ENCODE peak calls at places on chromosome X, in ten cellular contexts. E is BJ; O is activated T-helper 1 cell treated with anti-CD3 and anti-CD28 coated beads, Interleukin-2, amount 50 U/mL, for 16 hours; H is HEK293T; X is effector CD8-positive, alpha-beta T cell; L is NCI-H2029; I is nephron progenitor cell; P is AG08395; V is ELR; Z is fibroblast of lung. N is an unnamed sample.

GRCh38 chrX:133559909-133560308 is 144.6 kb upstream of the GPC4 start:
- DNase-seq in X (no peak), Z (no peak), I (no peak), O (no peak), H (no peak), L (no peak), V (no peak), E (no peak), P (no peak), N (no peak)

GRCh38 chrX:53421125-53421524 is 1.3 kb downstream of the SMC1A start:
- DNase-seq in V (peak; percentile 7), H (no peak), P (no peak), E (no peak), L (no peak), X (no peak), Z (no peak), O (no peak), I (no peak), N (no peak)

GRCh38 chrX:1593286-1594271 is 2.2 kb downstream of the AKAP17A start:
- DNase-seq in P (no peak), L (no peak), H (no peak), Z (no peak), E (no peak), V (no peak), I (no peak), O (no peak), X (no peak), N (no peak)

GRCh38 chrX:153353416-153353815 is 19.5 kb downstream of the ZNF275 start:
- DNase-seq in O (no peak), I (no peak), E (no peak), V (no peak), X (no peak), L (peak; percentile 63), P (no peak), H (peak; percentile 30), Z (no peak), N (no peak)

GRCh38 chrX:65610040-65610439 is 57.4 kb upstream of the MSN start:
- DNase-seq in P (no peak), Z (no peak), E (no peak), H (no peak), I (no peak), O (no peak), X (no peak), V (no peak), L (no peak), N (no peak)

GRCh38 chrX:1815456-1816175 is 200.8 kb downstream of the ASMT start:
- DNase-seq in P (no peak), Z (no peak), V (no peak), L (no peak), I (no peak), O (no peak), H (no peak), E (no peak), X (no peak), N (no peak)

GRCh38 chrX:32524385-32524784 is 687.0 kb downstream of the DMD start:
- DNase-seq in Z (no peak), V (no peak), P (no peak), H (no peak), L (no peak), I (no peak), O (no peak), X (no peak), E (no peak), N (no peak)

GRCh38 chrX:47623540-47624027 is 3.9 kb upstream of the SYN1 start:
- DNase-seq in E (no peak), X (peak; percentile 39), I (peak; percentile 69), H (peak; percentile 83), L (peak; percentile 71), V (peak; percentile 79), O (peak; percentile 14), P (peak; percentile 85), Z (peak; percentile 79), N (no peak)

GRCh38 chrX:48945517-48946348 is 11.7 kb downstream of the OTUD5 start:
- DNase-seq in O (no peak), Z (peak; percentile 29), I (peak; percentile 40), P (peak; percentile 80), X (peak; percentile 15), E (no peak), H (peak; percentile 77), V (peak; percentile 62), L (no peak), N (no peak)

GRCh38 chrX:72078411-72078810 is 53.3 kb downstream of the RTL5 start:
- DNase-seq in P (no peak), O (no peak), X (no peak), I (no peak), L (no peak), E (no peak), Z (no peak), H (no peak), V (no peak), N (no peak)

GRCh38 chrX:21989415-21989814 is 42.7 kb upstream of the PHEX start:
- DNase-seq in X (no peak), L (no peak), V (no peak), E (no peak), H (no peak), P (no peak), O (no peak), I (no peak), Z (no peak), N (no peak)

GRCh38 chrX:70592091-70592490 is 147.5 kb downstream of the DLG3 start:
- DNase-seq in E (peak; percentile 13), V (peak; percentile 90), P (peak; percentile 50), Z (peak; percentile 55), I (no peak), L (no peak), O (no peak), H (no peak), X (no peak), N (no peak)

GRCh38 chrX:155242300-155242699 is 22.0 kb downstream of the RAB39B start:
- DNase-seq in H (no peak), E (no peak), Z (no peak), X (no peak), V (no peak), L (no peak), I (no peak), O (no peak), P (no peak), N (no peak)

GRCh38 chrX:127726227-127726626 is 326.0 kb downstream of the ACTRT1 start:
- DNase-seq in H (no peak), L (no peak), V (no peak), X (no peak), O (no peak), P (no peak), E (no peak), I (no peak), Z (no peak), N (no peak)

N was measured in omental fat pad.